ENCODE peak calls at places on chromosomes 11 and 22, in eight cellular contexts. One of them, this sample, is unnamed.

GRCh38 chr22:19631899-19632670 is 82.2 kb upstream of the SEPTIN5 start:
- DNase-seq in GM10248: no peak
- DNase-seq in upper lobe of left lung: no peak
- DNase-seq in GM12878: no peak
- DNase-seq in SK-N-SH: peak; percentile 82
- DNase-seq in right lobe of liver: no peak
- DNase-seq in heart right ventricle: no peak
- DNase-seq in psoas muscle: no peak
- DNase-seq in this sample: no peak

GRCh38 chr11:66011785-66012303 is at the start of gene CST6:
- DNase-seq in GM10248: no peak
- DNase-seq in upper lobe of left lung: no peak
- DNase-seq in GM12878: no peak
- DNase-seq in SK-N-SH: peak; percentile 52
- DNase-seq in right lobe of liver: no peak
- DNase-seq in heart right ventricle: no peak
- DNase-seq in psoas muscle: no peak
- DNase-seq in this sample: no peak

GRCh38 chr11:107849791-107850190 is 8.8 kb downstream of the SLC35F2 start:
- DNase-seq in GM10248: no peak
- DNase-seq in upper lobe of left lung: no peak
- DNase-seq in GM12878: no peak
- DNase-seq in SK-N-SH: no peak
- DNase-seq in right lobe of liver: no peak
- DNase-seq in heart right ventricle: no peak
- DNase-seq in psoas muscle: no peak
- DNase-seq in this sample: no peak

GRCh38 chr11:44711113-44711512 is 15.6 kb upstream of the TSPAN18 start:
- DNase-seq in GM10248: no peak
- DNase-seq in upper lobe of left lung: no peak
- DNase-seq in GM12878: no peak
- DNase-seq in SK-N-SH: peak; percentile 87
- DNase-seq in right lobe of liver: no peak
- DNase-seq in heart right ventricle: no peak
- DNase-seq in psoas muscle: no peak
- DNase-seq in this sample: no peak

GRCh38 chr11:131923309-131923708 is 552.9 kb downstream of the NTM start:
- DNase-seq in GM10248: no peak
- DNase-seq in upper lobe of left lung: no peak
- DNase-seq in GM12878: no peak
- DNase-seq in SK-N-SH: no peak
- DNase-seq in right lobe of liver: no peak
- DNase-seq in heart right ventricle: no peak
- DNase-seq in psoas muscle: no peak
- DNase-seq in this sample: no peak

GRCh38 chr11:87560352-87560751 is 522.6 kb downstream of the TMEM135 start:
- DNase-seq in GM10248: no peak
- DNase-seq in upper lobe of left lung: no peak
- DNase-seq in GM12878: no peak
- DNase-seq in SK-N-SH: no peak
- DNase-seq in right lobe of liver: no peak
- DNase-seq in heart right ventricle: no peak
- DNase-seq in psoas muscle: no peak
- DNase-seq in this sample: no peak

GRCh38 chr11:117239295-117239694 is 6.8 kb downstream of the RNF214 start:
- DNase-seq in GM10248: no peak
- DNase-seq in upper lobe of left lung: no peak
- DNase-seq in GM12878: no peak
- DNase-seq in SK-N-SH: no peak
- DNase-seq in right lobe of liver: no peak
- DNase-seq in heart right ventricle: no peak
- DNase-seq in psoas muscle: no peak
- DNase-seq in this sample: no peak

GRCh38 chr11:56103210-56103737 is at the start of gene OR8H2:
- DNase-seq in GM10248: no peak
- DNase-seq in upper lobe of left lung: no peak
- DNase-seq in GM12878: no peak
- DNase-seq in SK-N-SH: no peak
- DNase-seq in right lobe of liver: no peak
- DNase-seq in heart right ventricle: no peak
- DNase-seq in psoas muscle: no peak
- DNase-seq in this sample: no peak

DNA sequence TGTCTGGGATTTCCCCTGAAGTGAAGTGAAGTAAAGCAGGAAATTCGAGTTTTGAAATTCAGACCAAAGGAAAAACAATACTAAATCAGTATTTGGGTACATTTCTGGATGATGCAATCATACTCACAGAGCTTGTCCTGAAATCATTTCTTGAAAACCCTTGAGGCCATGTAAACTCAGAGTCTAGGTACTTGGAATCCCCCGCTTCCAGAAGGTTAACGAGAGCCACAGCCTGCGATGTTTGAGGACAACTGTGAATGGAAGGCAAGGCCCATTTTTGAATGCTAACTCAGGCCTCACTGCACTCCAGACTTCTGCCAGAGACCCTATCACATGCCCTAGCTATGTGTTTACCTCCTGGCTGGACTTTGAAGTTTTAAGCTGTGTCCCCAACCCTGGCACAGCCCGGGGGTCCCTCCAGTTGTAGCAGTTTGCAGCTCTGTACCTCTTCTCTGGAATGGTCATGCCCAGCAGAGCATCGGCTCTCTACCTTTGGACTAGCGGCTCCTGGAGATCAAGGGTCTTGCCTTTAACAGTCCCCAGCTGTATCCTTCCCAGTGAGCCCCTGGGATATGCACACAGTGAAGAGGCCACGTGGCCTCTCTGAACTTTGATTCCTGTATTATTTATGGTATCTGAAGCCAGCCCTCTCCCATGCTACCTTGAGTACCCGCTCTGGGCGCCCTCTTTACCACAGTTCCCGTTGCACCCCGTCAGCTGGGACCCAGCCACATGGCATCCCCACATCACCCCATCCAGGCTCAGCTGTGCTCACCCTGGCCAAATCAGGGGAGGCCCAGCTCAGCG is 5.6 kb upstream of the FTH1 start:
- DNase-seq in GM10248: no peak
- DNase-seq in upper lobe of left lung: peak; percentile 79
- DNase-seq in GM12878: no peak
- DNase-seq in SK-N-SH: no peak
- DNase-seq in right lobe of liver: peak; percentile 30
- DNase-seq in heart right ventricle: no peak
- DNase-seq in psoas muscle: no peak
- DNase-seq in this sample: no peak
- TF ChIP-seq CTCF in GM10248: no peak
- TF ChIP-seq CTCF in upper lobe of left lung: no peak
- TF ChIP-seq CTCF in GM12878: no peak
- TF ChIP-seq CTCF in SK-N-SH: no peak
- TF ChIP-seq CTCF in right lobe of liver: no peak
- TF ChIP-seq CTCF in heart right ventricle: no peak
- TF ChIP-seq CTCF in psoas muscle: no peak
- TF ChIP-seq CTCF in this sample: no peak

DNA sequence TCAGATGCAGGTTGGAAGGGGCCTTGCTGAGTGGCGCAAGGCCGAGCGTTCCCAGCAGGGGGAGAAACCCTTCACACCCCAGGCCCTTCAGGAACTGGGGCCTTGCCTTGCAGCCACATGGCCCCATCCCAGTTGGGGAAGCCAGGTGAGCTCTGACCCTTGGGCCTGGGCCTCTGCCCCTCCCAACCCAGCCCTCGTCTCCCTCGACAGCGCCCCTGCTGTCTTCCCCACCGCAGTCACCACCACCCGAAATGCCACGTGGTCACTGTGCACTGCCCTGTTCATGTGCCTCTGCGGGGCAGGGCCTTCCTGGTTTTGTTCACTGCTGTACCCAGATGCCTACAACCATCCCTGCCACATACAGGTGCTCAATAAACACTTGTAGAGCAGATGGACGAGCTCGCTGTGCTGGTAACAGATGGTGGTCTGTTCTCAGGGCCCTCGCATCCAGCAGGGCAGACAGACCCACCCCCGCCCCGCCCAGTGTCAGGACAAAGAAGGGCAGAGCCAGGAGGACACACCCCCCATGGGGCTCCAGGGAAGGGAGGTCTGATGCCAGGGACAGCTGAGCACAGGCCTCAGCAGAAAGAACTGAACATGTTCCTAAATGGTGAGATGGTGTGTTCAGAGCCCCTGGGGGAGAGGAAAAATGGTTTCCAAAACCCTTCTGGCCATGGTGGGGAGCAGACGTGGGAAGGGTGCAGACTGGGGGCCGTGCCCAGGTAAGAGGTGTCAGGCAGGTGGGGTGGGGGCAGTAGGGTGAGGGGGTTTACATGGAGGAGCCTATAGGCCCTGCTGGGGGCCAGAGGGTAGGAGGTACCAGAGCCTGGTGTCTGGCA is 3.7 kb downstream of the POLR2L start:
- DNase-seq in GM10248: no peak
- DNase-seq in upper lobe of left lung: no peak
- DNase-seq in GM12878: no peak
- DNase-seq in SK-N-SH: no peak
- DNase-seq in right lobe of liver: no peak
- DNase-seq in heart right ventricle: no peak
- DNase-seq in psoas muscle: no peak
- DNase-seq in this sample: no peak
- TF ChIP-seq CTCF in GM10248: peak; percentile 2
- TF ChIP-seq CTCF in upper lobe of left lung: peak; percentile 14
- TF ChIP-seq CTCF in GM12878: no peak
- TF ChIP-seq CTCF in SK-N-SH: peak; percentile 38
- TF ChIP-seq CTCF in right lobe of liver: no peak
- TF ChIP-seq CTCF in heart right ventricle: peak; percentile 17
- TF ChIP-seq CTCF in psoas muscle: no peak
- TF ChIP-seq CTCF in this sample: peak; percentile 55

GRCh38 chr11:33735166-33735425 is 1.1 kb downstream of the CD59 start:
- DNase-seq in GM10248: no peak
- DNase-seq in upper lobe of left lung: peak; percentile 41
- DNase-seq in GM12878: no peak
- DNase-seq in SK-N-SH: no peak
- DNase-seq in right lobe of liver: no peak
- DNase-seq in heart right ventricle: no peak
- DNase-seq in psoas muscle: no peak
- DNase-seq in this sample: no peak

GRCh38 chr11:33736148-33736809 is at the start of gene CD59:
- DNase-seq in GM10248: peak; percentile 90
- DNase-seq in upper lobe of left lung: peak; percentile 98
- DNase-seq in GM12878: peak; percentile 54
- DNase-seq in SK-N-SH: peak; percentile 97
- DNase-seq in right lobe of liver: peak; percentile 99
- DNase-seq in heart right ventricle: peak; percentile 98
- DNase-seq in psoas muscle: peak; percentile 97
- DNase-seq in this sample: peak; percentile 93

GRCh38 chr11:33733978-33734377 is 2.2 kb downstream of the CD59 start:
- DNase-seq in GM10248: no peak
- DNase-seq in upper lobe of left lung: no peak
- DNase-seq in GM12878: no peak
- DNase-seq in SK-N-SH: no peak
- DNase-seq in right lobe of liver: no peak
- DNase-seq in heart right ventricle: no peak
- DNase-seq in psoas muscle: no peak
- DNase-seq in this sample: no peak

GRCh38 chr11:33734441-33735165 is 1.6 kb downstream of the CD59 start:
- DNase-seq in GM10248: no peak
- DNase-seq in upper lobe of left lung: peak; percentile 82
- DNase-seq in GM12878: no peak
- DNase-seq in SK-N-SH: no peak
- DNase-seq in right lobe of liver: no peak
- DNase-seq in heart right ventricle: no peak
- DNase-seq in psoas muscle: peak; percentile 41
- DNase-seq in this sample: no peak

DNA sequence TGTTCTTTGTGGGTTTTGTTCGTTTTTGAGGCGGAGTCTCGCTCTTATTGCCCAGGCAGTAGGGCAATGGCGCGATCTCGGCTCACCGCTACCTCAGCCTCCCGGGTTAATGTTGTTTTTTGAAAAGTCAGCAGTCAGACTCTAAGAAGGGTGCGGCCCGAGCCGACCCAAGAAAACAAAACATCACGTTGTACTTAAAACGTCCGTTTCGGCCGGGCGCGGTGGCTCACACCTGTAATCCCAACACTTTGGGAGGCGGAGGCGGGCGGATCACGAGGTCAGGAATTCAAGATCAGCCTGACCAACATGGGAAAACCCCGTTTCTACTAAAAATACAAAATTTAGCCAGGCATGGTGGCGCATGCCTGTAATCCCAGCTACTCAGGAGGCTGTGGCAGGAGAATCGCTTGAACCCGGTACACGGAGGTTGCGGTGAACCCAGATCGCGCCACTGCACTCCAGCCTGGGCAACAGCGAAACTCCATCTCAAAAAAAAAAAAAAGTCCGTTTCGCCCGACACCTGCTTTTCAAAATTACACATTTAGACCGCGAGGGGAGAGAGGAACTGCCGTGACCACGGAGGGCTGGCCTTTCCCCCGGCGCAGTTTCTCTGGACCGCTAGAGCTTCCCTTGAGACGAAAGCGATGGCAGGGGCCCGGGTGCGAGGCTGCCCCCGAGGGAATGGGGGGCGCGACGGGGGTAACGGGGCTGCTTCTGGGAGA is 636 bp downstream of the CD59 start:
- DNase-seq in GM10248: peak; percentile 73
- DNase-seq in upper lobe of left lung: peak; percentile 57
- DNase-seq in GM12878: peak; percentile 37
- DNase-seq in SK-N-SH: peak; percentile 66
- DNase-seq in right lobe of liver: peak; percentile 41
- DNase-seq in heart right ventricle: peak; percentile 40
- DNase-seq in psoas muscle: no peak
- DNase-seq in this sample: no peak
- TF ChIP-seq CTCF in GM10248: no peak
- TF ChIP-seq CTCF in upper lobe of left lung: peak; percentile 42
- TF ChIP-seq CTCF in GM12878: no peak
- TF ChIP-seq CTCF in SK-N-SH: peak; percentile 16
- TF ChIP-seq CTCF in right lobe of liver: no peak
- TF ChIP-seq CTCF in heart right ventricle: no peak
- TF ChIP-seq CTCF in psoas muscle: no peak
- TF ChIP-seq CTCF in this sample: peak; percentile 52

GRCh38 chr11:115871161-115871750 is 367.0 kb upstream of the CADM1 start:
- DNase-seq in GM10248: no peak
- DNase-seq in upper lobe of left lung: no peak
- DNase-seq in GM12878: no peak
- DNase-seq in SK-N-SH: no peak
- DNase-seq in right lobe of liver: no peak
- DNase-seq in heart right ventricle: no peak
- DNase-seq in psoas muscle: no peak
- DNase-seq in this sample: no peak
- TF ChIP-seq CTCF in GM10248: no peak
- TF ChIP-seq CTCF in upper lobe of left lung: no peak
- TF ChIP-seq CTCF in GM12878: no peak
- TF ChIP-seq CTCF in SK-N-SH: no peak
- TF ChIP-seq CTCF in right lobe of liver: no peak
- TF ChIP-seq CTCF in heart right ventricle: no peak
- TF ChIP-seq CTCF in psoas muscle: no peak
- TF ChIP-seq CTCF in this sample: no peak

DNA sequence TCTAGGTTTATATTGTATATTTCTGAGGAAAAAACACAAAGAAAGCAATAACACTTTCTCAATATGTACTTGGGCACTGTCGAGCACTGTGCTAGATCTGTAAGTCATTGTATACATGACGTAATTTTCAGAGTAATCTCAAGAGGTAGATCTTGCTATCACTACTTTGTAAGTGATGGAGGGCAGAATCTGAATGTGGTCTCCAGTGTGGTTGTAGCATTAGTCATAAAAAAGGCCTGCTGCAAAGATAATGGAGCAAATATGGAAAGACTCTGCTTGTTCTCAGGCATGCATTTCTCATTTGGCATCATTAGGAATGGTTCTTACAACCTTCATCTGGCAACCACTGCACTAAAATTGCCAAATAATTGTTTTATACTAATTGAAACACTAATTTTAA is 419.8 kb upstream of the CCDC179 start:
- DNase-seq in GM10248: no peak
- DNase-seq in upper lobe of left lung: no peak
- DNase-seq in GM12878: no peak
- DNase-seq in SK-N-SH: no peak
- DNase-seq in right lobe of liver: no peak
- DNase-seq in heart right ventricle: no peak
- DNase-seq in psoas muscle: no peak
- DNase-seq in this sample: no peak
- TF ChIP-seq CTCF in GM10248: no peak
- TF ChIP-seq CTCF in upper lobe of left lung: no peak
- TF ChIP-seq CTCF in GM12878: no peak
- TF ChIP-seq CTCF in SK-N-SH: no peak
- TF ChIP-seq CTCF in right lobe of liver: no peak
- TF ChIP-seq CTCF in heart right ventricle: no peak
- TF ChIP-seq CTCF in psoas muscle: no peak
- TF ChIP-seq CTCF in this sample: no peak